ENCODE peak calls at places on chromosomes 4 and X, in four cellular contexts. N is AG09319, I is fibroblast of mammary gland, D is neural crest cell. V is an unnamed sample.

GRCh38 chr4:70704333-70705145 is 16.2 kb downstream of the UTP3 start:
- DNase-seq in N (no peak), I (peak), D (peak), V (no peak)

GRCh38 chr4:10075953-10076391 is 40.6 kb downstream of the WDR1 start:
- DNase-seq in N (no peak), I (no peak), D (no peak), V (no peak)

GRCh38 chr4:19002170-19002569 is 980.6 kb upstream of the LCORL start:
- DNase-seq in N (no peak), I (no peak), D (no peak), V (no peak)

GRCh38 chrX:74419861-74420193 is 1.5 kb upstream of the SLC16A2 start:
- DNase-seq in N (no peak), I (no peak), D (no peak), V (no peak)

GRCh38 chr4:39706334-39706733 is 8.4 kb downstream of the UBE2K start:
- DNase-seq in N (peak), I (peak), D (no peak), V (no peak)

GRCh38 chrX:130028196-130028595 is 45.8 kb downstream of the BCORL1 start:
- DNase-seq in N (peak), I (peak), D (no peak), V (no peak)

GRCh38 chrX:124239911-124240310 is 92.5 kb upstream of the TEX13D start:
- DNase-seq in N (no peak), I (no peak), D (no peak), V (no peak)

GRCh38 chr4:123997116-123997515 is 600.5 kb downstream of the SPRY1 start:
- DNase-seq in N (no peak), I (no peak), D (peak), V (no peak)

GRCh38 chr4:90181644-90182043 is 54.5 kb downstream of the CCSER1 start:
- DNase-seq in N (no peak), I (no peak), D (no peak), V (no peak)

GRCh38 chr4:22515145-22515887 is 550 bp downstream of the ADGRA3 start:
- DNase-seq in N (no peak), I (peak), D (peak), V (no peak)

GRCh38 chr4:24603343-24603742 is 19.0 kb upstream of the DHX15 start:
- DNase-seq in N (no peak), I (no peak), D (no peak), V (no peak)

GRCh38 chrX:133638285-133638684 is 223.0 kb upstream of the GPC4 start:
- DNase-seq in N (no peak), I (peak), D (no peak), V (no peak)

GRCh38 chrX:131795442-131796229 is 227.5 kb upstream of the STK26 start:
- DNase-seq in N (no peak), I (no peak), D (no peak), V (no peak)

GRCh38 chrX:131791608-131792355 is 231.3 kb upstream of the STK26 start:
- DNase-seq in N (no peak), I (peak), D (no peak), V (no peak)

GRCh38 chrX:131789664-131790063 is 233.4 kb upstream of the STK26 start:
- DNase-seq in N (no peak), I (no peak), D (no peak), V (no peak)

GRCh38 chrX:131792356-131792749 is 230.7 kb upstream of the STK26 start:
- DNase-seq in N (peak), I (peak), D (no peak), V (peak)

DNA sequence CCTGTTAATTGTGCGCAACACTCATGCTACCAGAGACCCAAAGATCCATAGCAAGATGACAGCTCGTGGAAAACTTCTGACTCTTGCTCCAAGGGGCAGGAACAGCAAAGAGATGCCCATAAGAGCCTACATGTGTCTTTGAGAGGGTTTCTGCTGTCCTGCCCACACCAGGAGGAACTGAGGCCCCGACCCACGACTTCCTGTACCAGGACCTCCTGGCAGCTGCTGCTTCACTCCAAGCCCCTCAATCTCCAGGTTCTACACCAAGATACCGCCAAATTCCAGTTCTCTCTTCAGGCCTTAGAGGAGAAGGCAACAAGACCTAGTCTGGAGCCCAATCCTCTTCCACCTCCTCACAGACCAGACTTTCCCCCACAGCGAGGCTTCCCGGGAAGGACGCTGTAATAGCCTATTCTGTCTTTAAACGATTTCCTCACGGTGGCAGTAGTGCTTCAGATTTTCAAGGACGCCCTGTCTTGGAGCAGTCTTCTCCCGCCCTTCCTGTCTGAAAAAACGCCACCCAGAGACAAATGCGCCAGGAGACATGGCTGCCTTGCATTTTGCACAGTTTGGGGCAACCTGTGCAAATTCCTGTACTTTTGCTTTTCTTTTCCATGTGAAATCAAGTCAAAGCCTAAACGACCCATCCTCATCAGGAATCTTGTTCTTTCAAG is 230.2 kb upstream of the STK26 start:
- DNase-seq in N (peak), I (peak), D (no peak), V (peak)
- TF ChIP-seq CTCF in N (peak), I (peak), D (no peak), V (peak)

DNA sequence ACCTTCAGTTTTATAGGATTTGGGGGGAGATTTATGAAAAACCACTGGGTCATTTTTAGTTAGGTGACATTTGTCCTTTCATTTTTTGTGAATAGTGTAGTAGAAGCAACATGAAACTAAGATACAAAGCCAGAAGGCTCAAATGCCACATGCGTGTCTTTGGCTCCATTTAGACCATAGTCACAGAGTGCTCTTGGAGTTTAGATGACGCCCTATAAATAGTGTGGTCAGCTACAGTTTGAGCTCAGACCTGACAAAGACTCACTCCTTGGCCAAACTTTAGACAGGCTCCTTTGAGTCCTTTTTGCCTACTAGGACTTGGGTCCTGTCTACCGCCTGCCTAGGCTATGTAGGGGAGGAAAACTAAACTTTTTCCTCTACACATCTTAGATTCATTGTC is 16.8 kb upstream of the PAGE1 start:
- DNase-seq in N (no peak), I (no peak), D (no peak), V (no peak)
- TF ChIP-seq CTCF in N (no peak), I (no peak), D (no peak), V (no peak)

GRCh38 chr4:76984788-76985211 is 35.2 kb downstream of the SEPTIN11 start:
- DNase-seq in N (peak), I (peak), D (no peak), V (peak)

GRCh38 chr4:76984127-76984526 is 34.6 kb downstream of the SEPTIN11 start:
- DNase-seq in N (no peak), I (peak), D (no peak), V (no peak)

GRCh38 chr4:76987685-76988084 is 38.1 kb downstream of the SEPTIN11 start:
- DNase-seq in N (no peak), I (no peak), D (no peak), V (no peak)

GRCh38 chr4:76989391-76990061 is 40.0 kb downstream of the SEPTIN11 start:
- DNase-seq in N (no peak), I (no peak), D (no peak), V (no peak)

DNA sequence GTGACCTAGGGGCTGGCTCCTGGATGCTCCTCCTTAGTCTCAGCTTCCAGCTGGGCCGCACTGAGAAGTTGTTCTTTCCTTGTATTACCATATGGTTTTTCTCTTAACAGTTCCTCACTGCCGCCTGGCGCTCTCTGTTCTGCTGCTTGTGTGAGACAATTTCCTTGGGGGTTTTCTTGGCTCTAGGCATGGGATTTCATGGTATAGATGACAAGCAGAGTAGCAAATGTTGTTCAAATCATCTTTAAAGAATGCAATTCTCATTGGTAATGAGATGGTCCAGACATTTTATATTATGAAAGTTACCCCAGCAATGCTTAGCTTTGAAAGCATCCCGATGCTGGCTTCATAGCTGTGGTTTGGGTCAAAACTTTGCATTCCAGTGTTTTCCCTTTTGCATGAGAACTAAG is 37.6 kb downstream of the SEPTIN11 start:
- DNase-seq in N (peak), I (peak), D (no peak), V (no peak)
- TF ChIP-seq CTCF in N (peak), I (peak), D (no peak), V (no peak)

DNA sequence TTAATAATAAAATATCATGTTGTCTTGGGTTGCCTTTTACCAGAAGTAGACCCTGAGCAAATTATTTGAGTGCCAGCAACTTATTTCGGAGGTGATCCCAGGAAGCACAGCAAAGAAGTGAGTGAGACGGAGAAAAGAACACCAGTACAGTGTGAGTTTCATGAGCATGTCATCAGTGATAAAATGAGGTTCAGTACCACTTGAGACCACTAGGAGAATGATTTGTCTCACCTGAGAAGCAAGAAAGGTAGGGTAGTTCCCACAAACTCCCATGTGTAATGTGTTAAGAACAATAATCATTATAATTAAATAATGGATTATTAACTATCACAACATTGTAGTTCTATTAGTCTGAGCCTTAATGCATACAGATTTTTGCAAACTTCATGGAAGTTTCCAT is 112.8 kb upstream of the DMD start:
- DNase-seq in N (no peak), I (no peak), D (no peak), V (no peak)
- TF ChIP-seq CTCF in N (no peak), I (peak), D (peak), V (no peak)

GRCh38 chr4:140721088-140721421 is 35.1 kb downstream of the TBC1D9 start:
- DNase-seq in N (no peak), I (no peak), D (no peak), V (no peak)
- TF ChIP-seq CTCF in N (no peak), I (no peak), D (no peak), V (no peak)

DNA sequence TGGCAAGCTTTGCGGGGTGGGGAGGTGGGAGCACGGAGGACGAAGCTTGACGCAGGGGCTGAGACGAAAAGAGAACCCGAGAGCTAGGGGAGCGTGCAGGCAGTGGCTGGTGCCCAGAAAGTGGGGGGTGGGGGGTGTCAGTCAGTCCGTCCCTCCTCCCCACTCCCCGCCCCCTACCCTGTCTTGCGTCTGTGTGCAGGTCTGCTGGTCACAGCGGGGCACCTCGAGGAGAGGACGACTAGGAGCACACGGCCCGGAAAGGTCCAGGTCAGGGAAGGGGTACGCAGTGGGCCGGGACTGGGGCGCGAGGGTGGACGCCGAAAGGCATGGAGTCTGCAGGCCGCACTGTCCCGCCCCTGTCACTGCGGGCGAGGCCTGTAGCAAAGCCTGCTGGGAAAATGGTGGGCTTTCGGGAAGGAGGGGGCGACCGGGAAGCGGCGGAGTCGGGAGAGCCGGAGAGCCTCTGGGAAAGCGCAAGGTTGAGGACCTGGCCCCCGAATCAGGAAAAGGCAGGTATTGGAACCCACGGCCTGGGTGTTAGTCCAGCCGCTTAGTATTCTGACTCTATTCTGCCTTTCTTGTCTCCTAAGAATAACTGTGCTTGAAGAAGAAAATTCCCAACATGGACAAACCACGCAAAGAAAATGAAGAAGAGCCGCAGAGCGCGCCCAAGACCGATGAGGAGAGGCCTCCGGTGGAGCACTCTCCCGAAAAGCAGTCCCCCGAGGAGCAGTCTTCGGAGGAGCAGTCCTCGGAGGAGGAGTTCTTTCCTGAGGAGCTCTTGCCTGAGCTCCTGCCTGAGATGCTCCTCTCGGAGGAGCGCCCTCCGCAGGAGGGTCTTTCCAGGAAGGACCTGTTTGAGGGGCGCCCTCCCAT is 758 bp downstream of the TCEAL1 start:
- DNase-seq in N (peak), I (peak), D (peak), V (no peak)
- TF ChIP-seq CTCF in N (peak), I (peak), D (peak), V (peak)

DNA sequence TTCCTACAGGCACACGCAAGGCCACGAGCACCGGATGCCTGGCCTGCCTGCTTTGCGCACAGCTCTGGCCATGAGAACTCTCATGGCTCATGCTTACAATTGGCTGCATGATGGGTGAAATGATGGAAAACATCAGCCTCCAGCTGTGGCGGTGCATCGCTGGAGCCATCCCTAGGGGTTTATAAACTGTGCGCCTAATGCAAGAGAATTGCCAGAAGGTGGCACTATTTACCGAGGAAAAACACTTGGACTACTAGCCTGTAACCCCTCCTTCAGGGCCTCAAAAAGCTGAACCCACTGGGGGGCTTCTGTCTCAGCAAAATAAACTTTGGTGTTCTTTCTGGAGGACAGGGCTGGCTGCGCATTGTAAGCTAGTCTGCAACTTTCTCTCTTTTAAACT is 51.9 kb downstream of the PHKA2 start:
- DNase-seq in N (no peak), I (peak), D (no peak), V (no peak)
- TF ChIP-seq CTCF in N (peak), I (peak), D (peak), V (peak)

GRCh38 chr4:83484500-83485431 is at the start of gene ABRAXAS1:
- DNase-seq in N (peak), I (peak), D (peak), V (peak)
- TF ChIP-seq CTCF in N (no peak), I (no peak), D (peak), V (no peak)

V was measured in kidney epithelial cell.